ENCODE peak calls at places on chromosomes 2 and 18, in five cellular contexts. Z is heart right ventricle, K is RWPE1, R is AG10803, J is PC-9. O is an unnamed sample.

GRCh38 chr2:181781082-181781786 is 100.9 kb upstream of the NEUROD1 start:
- DNase-seq in J (no peak), K (no peak), R (no peak), Z (no peak), O (no peak)

GRCh38 chr2:64562148-64562784 is 38.1 kb downstream of the AFTPH start:
- DNase-seq in R (peak; percentile 22), J (no peak), Z (no peak), K (no peak), O (no peak)

GRCh38 chr18:70132999-70133398 is 72.5 kb downstream of the RTTN start:
- DNase-seq in K (no peak), J (no peak), Z (no peak), R (peak; percentile 92), O (no peak)

GRCh38 chr2:10325278-10326145 is 22.8 kb downstream of the HPCAL1 start:
- DNase-seq in R (no peak), J (no peak), K (no peak), Z (no peak), O (no peak)

GRCh38 chr2:147182260-147182659 is 662.6 kb upstream of the ACVR2A start:
- DNase-seq in J (peak; percentile 76), K (no peak), Z (no peak), R (no peak), O (no peak)

GRCh38 chr2:62197017-62197586 is 1.2 kb downstream of the B3GNT2 start:
- DNase-seq in Z (peak; percentile 23), K (peak; percentile 18), J (no peak), R (no peak), O (no peak)

GRCh38 chr18:261398-262073 is 6.3 kb downstream of the THOC1 start:
- DNase-seq in Z (no peak), K (no peak), J (no peak), R (peak; percentile 37), O (no peak)

GRCh38 chr2:238947920-238948710 is 100.2 kb downstream of the TWIST2 start:
- DNase-seq in R (peak; percentile 88), K (peak; percentile 88), J (peak; percentile 81), Z (peak; percentile 55), O (no peak)

GRCh38 chr2:29293830-29294438 is 178.7 kb downstream of the CLIP4 start:
- DNase-seq in R (peak; percentile 6), J (peak; percentile 34), Z (no peak), K (peak; percentile 64), O (no peak)

GRCh38 chr2:173763641-173764040 is 201.5 kb downstream of the SP3 start:
- DNase-seq in K (no peak), Z (no peak), J (no peak), R (no peak), O (no peak)

GRCh38 chr2:168574856-168575630 is 119.0 kb downstream of the CERS6 start:
- DNase-seq in R (no peak), Z (no peak), K (no peak), J (no peak), O (no peak)

GRCh38 chr18:73980289-73980979 is 167.2 kb downstream of the FBXO15 start:
- DNase-seq in J (no peak), K (peak; percentile 14), R (peak; percentile 21), Z (no peak), O (no peak)

O was measured in breast epithelium.